ENCODE peak calls at places on chromosome 20, in eight cellular contexts. C is Caki2; Y is Kasumi-1; A is activated CD4-positive, alpha-beta T cell treated with anti-CD3 and anti-CD28 coated beads, Interleukin-2, amount 50 U/mL, for 48 hours; Z is GM10248; T is caudate nucleus; Q is tibial artery; U is HFFc6. M is an unnamed sample.

GRCh38 chr20:47993817-47994216 is 208.5 kb upstream of the SULF2 start:
- DNase-seq in C (no peak), Y (no peak), A (no peak), Z (no peak), T (no peak), Q (no peak), U (no peak), M (no peak)

GRCh38 chr20:24821391-24821790 is 127.7 kb upstream of the CST7 start:
- DNase-seq in C (no peak), Y (no peak), A (no peak), Z (no peak), T (no peak), Q (no peak), U (no peak), M (no peak)

GRCh38 chr20:25039697-25040437 is 18.1 kb downstream of the ACSS1 start:
- DNase-seq in C (no peak), Y (no peak), A (no peak), Z (no peak), T (peak; percentile 64), Q (peak; percentile 94), U (no peak), M (peak; percentile 51)

GRCh38 chr20:38181207-38181693 is 16.2 kb upstream of the TGM2 start:
- DNase-seq in C (peak; percentile 91), Y (no peak), A (no peak), Z (peak; percentile 63), T (no peak), Q (no peak), U (peak; percentile 47), M (no peak)

GRCh38 chr20:63691711-63692435 is 4.6 kb upstream of the TNFRSF6B start:
- DNase-seq in C (no peak), Y (no peak), A (no peak), Z (no peak), T (no peak), Q (no peak), U (no peak), M (no peak)

GRCh38 chr20:46520976-46521579 is 7.7 kb upstream of the ZNF334 start:
- DNase-seq in C (peak; percentile 46), Y (peak; percentile 48), A (peak; percentile 58), Z (peak; percentile 65), T (peak; percentile 5), Q (peak; percentile 22), U (peak; percentile 50), M (peak; percentile 32)

GRCh38 chr20:44287272-44288097 is 23.5 kb downstream of the FITM2 start:
- DNase-seq in C (no peak), Y (no peak), A (no peak), Z (no peak), T (no peak), Q (no peak), U (no peak), M (no peak)

GRCh38 chr20:43839793-43840199 is 74.9 kb upstream of the TOX2 start:
- DNase-seq in C (no peak), Y (no peak), A (no peak), Z (peak; percentile 43), T (no peak), Q (no peak), U (no peak), M (no peak)

GRCh38 chr20:16732506-16733152 is 2.8 kb downstream of the SNRPB2 start:
- DNase-seq in C (no peak), Y (peak; percentile 31), A (no peak), Z (no peak), T (no peak), Q (no peak), U (no peak), M (no peak)

GRCh38 chr20:44454301-44454963 is 21.2 kb upstream of the TTPAL start:
- DNase-seq in C (no peak), Y (no peak), A (no peak), Z (no peak), T (no peak), Q (no peak), U (no peak), M (no peak)

GRCh38 chr20:7147220-7147601 is 379.7 kb downstream of the BMP2 start:
- DNase-seq in C (no peak), Y (no peak), A (no peak), Z (no peak), T (no peak), Q (no peak), U (no peak), M (no peak)

GRCh38 chr20:36314734-36315544 is 8.8 kb downstream of the DLGAP4 start:
- DNase-seq in C (no peak), Y (no peak), A (no peak), Z (no peak), T (no peak), Q (no peak), U (no peak), M (no peak)

GRCh38 chr20:17680128-17680835 is 1.8 kb downstream of the RRBP1 start:
- DNase-seq in C (peak; percentile 68), Y (peak; percentile 9), A (no peak), Z (no peak), T (no peak), Q (peak; percentile 57), U (peak; percentile 64), M (no peak)

GRCh38 chr20:20824924-20825584 is 112.6 kb upstream of the RALGAPA2 start:
- DNase-seq in C (peak; percentile 16), Y (peak; percentile 87), A (peak; percentile 63), Z (peak; percentile 83), T (peak; percentile 33), Q (peak; percentile 31), U (no peak), M (no peak)

GRCh38 chr20:19876828-19877227 is 118.8 kb downstream of the RIN2 start:
- DNase-seq in C (no peak), Y (no peak), A (no peak), Z (no peak), T (no peak), Q (no peak), U (no peak), M (no peak)

GRCh38 chr20:49812463-49813304 is at the start of gene SLC9A8:
- DNase-seq in C (peak; percentile 96), Y (peak; percentile 80), A (peak; percentile 87), Z (peak; percentile 90), T (peak; percentile 89), Q (peak; percentile 92), U (peak; percentile 90), M (no peak)

GRCh38 chr20:7694940-7695567 is 245.2 kb downstream of the HAO1 start:
- DNase-seq in C (no peak), Y (no peak), A (no peak), Z (no peak), T (no peak), Q (no peak), U (no peak), M (no peak)

GRCh38 chr20:42475773-42476172 is 713.9 kb downstream of the PTPRT start:
- DNase-seq in C (no peak), Y (no peak), A (no peak), Z (no peak), T (no peak), Q (no peak), U (no peak), M (no peak)

GRCh38 chr20:36496707-36497669 is 44.3 kb upstream of the MYL9 start:
- DNase-seq in C (no peak), Y (no peak), A (no peak), Z (no peak), T (no peak), Q (no peak), U (no peak), M (no peak)